ENCODE peak calls at places on chromosome 20, in five cellular contexts. W is T-helper 2 cell; B is stimulated activated CD8-positive, alpha-beta memory T cell treated with anti-CD3 and anti-CD28 coated beads, Interleukin-15, amount 100 ng/mL, for 4 hours; O is cardiac fibroblast; E is HS-27A. K is an unnamed sample.

GRCh38 chr20:46268131-46268611 is 40.1 kb downstream of the CDH22 start:
- DNase-seq in W (no peak), O (no peak), E (no peak), B (no peak), K (no peak)

GRCh38 chr20:17659801-17660200 is 22.2 kb downstream of the RRBP1 start:
- DNase-seq in O (no peak), E (no peak), W (no peak), B (no peak), K (no peak)

GRCh38 chr20:44495802-44496481 is 20.3 kb downstream of the TTPAL start:
- DNase-seq in E (no peak), B (no peak), W (no peak), O (peak; percentile 99), K (peak; percentile 100)

GRCh38 chr20:62633571-62634329 is 8.6 kb upstream of the SLCO4A1 start:
- DNase-seq in B (no peak), E (no peak), W (no peak), O (no peak), K (no peak)

GRCh38 chr20:3652217-3652616 is 11.0 kb downstream of the GFRA4 start:
- DNase-seq in W (no peak), E (no peak), B (no peak), O (no peak), K (no peak)

GRCh38 chr20:8216375-8217200 is 84.5 kb downstream of the PLCB1 start:
- DNase-seq in E (no peak), W (no peak), O (no peak), B (no peak), K (no peak)

GRCh38 chr20:64099880-64100565 is 7.3 kb downstream of the NPBWR2 start:
- DNase-seq in E (no peak), W (no peak), B (no peak), O (no peak), K (no peak)

GRCh38 chr20:10271470-10272219 is 53.0 kb downstream of the SNAP25 start:
- DNase-seq in O (no peak), E (no peak), B (no peak), W (no peak), K (no peak)

GRCh38 chr20:13687827-13688226 is 49.1 kb upstream of the TASP1 start:
- DNase-seq in O (no peak), B (no peak), E (no peak), W (no peak), K (no peak)

GRCh38 chr20:49964964-49965780 is 17.6 kb upstream of the SNAI1 start:
- DNase-seq in B (no peak), E (no peak), O (peak; percentile 52), W (no peak), K (peak; percentile 36)

GRCh38 chr20:39800548-39800947 is 838.4 kb downstream of the DHX35 start:
- DNase-seq in B (no peak), E (no peak), W (no peak), O (peak; percentile 77), K (peak; percentile 79)

GRCh38 chr20:11796041-11796440 is 121.7 kb upstream of the BTBD3 start:
- DNase-seq in B (no peak), E (no peak), W (no peak), O (no peak), K (no peak)

GRCh38 chr20:7859371-7859802 is 80.9 kb downstream of the HAO1 start:
- DNase-seq in O (peak; percentile 89), B (no peak), W (no peak), E (no peak), K (peak; percentile 81)

GRCh38 chr20:2004171-2004570 is 10.3 kb upstream of the PDYN start:
- DNase-seq in O (no peak), W (no peak), E (no peak), B (no peak), K (no peak)

GRCh38 chr20:34643919-34644318 is 33.0 kb downstream of the PIGU start:
- DNase-seq in O (peak; percentile 88), E (no peak), B (no peak), W (no peak), K (peak; percentile 13)

GRCh38 chr20:49447946-49448809 is 34.3 kb downstream of the KCNB1 start:
- DNase-seq in O (no peak), E (no peak), W (no peak), B (no peak), K (no peak)

GRCh38 chr20:62726716-62727583 is 18.3 kb downstream of the NTSR1 start:
- DNase-seq in B (no peak), W (no peak), O (no peak), E (no peak), K (no peak)

GRCh38 chr20:55160022-55160421 is 684.6 kb downstream of the DOK5 start:
- DNase-seq in O (no peak), B (no peak), W (no peak), E (no peak), K (peak; percentile 8)

GRCh38 chr20:47760686-47761477 is 24.4 kb downstream of the SULF2 start:
- DNase-seq in W (no peak), O (no peak), B (no peak), E (no peak), K (no peak)

GRCh38 chr20:58602124-58602523 is 49.0 kb upstream of the STX16 start:
- DNase-seq in E (no peak), W (no peak), B (no peak), O (no peak), K (no peak)

GRCh38 chr20:33287884-33288283 is 4.9 kb downstream of the BPIFB1 start:
- DNase-seq in O (no peak), W (no peak), B (no peak), E (no peak), K (no peak)

GRCh38 chr20:11352041-11352440 is 565.7 kb upstream of the BTBD3 start:
- DNase-seq in B (no peak), E (no peak), O (no peak), W (no peak), K (no peak)

GRCh38 chr20:48025061-48025515 is 239.8 kb upstream of the SULF2 start:
- DNase-seq in W (no peak), B (no peak), E (peak; percentile 2), O (peak; percentile 21), K (no peak)

GRCh38 chr20:22379472-22379871 is 204.9 kb downstream of the FOXA2 start:
- DNase-seq in B (no peak), W (no peak), E (no peak), O (peak; percentile 65), K (peak; percentile 100)

GRCh38 chr20:2130668-2131067 is 29.0 kb downstream of the STK35 start:
- DNase-seq in O (no peak), B (no peak), W (no peak), E (no peak), K (no peak)

GRCh38 chr20:41345729-41346067 is 5.1 kb downstream of the LPIN3 start:
- DNase-seq in O (no peak), B (no peak), W (no peak), E (no peak), K (no peak)

GRCh38 chr20:31572701-31573554 is 32.2 kb upstream of the ID1 start:
- DNase-seq in E (peak; percentile 98), B (peak; percentile 62), O (peak; percentile 99), W (peak; percentile 81), K (peak; percentile 94)

GRCh38 chr20:63895886-63896135 is 885 bp downstream of the DNAJC5 start:
- DNase-seq in E (no peak), B (no peak), O (peak; percentile 33), W (no peak), K (peak; percentile 79)

GRCh38 chr20:44761423-44761822 is 15.8 kb downstream of the KCNK15 start:
- DNase-seq in B (no peak), W (no peak), E (no peak), O (no peak), K (no peak)

GRCh38 chr20:50172347-50173013 is 18.1 kb upstream of the CEBPB start:
- DNase-seq in E (no peak), B (no peak), W (no peak), O (peak; percentile 71), K (no peak)

GRCh38 chr20:57248132-57248797 is 18.2 kb downstream of the BMP7 start:
- DNase-seq in O (no peak), B (no peak), W (no peak), E (no peak), K (no peak)

GRCh38 chr20:41182296-41183212 is 45.2 kb downstream of the PLCG1 start:
- DNase-seq in E (no peak), W (no peak), B (no peak), O (no peak), K (peak; percentile 38)

K was measured in bronchial epithelial cell.